ENCODE peak calls at places on chromosomes 1 and 21, in eight cellular contexts. I is type B pancreatic cell, V is brain microvascular endothelial cell, N is nucleus accumbens, T is NCI-H2171, Z is smooth muscle cell of the brain vasculature, F is astrocyte of the spinal cord, P is BJ. K is an unnamed sample.

GRCh38 chr1:59667020-59667419 is 147.7 kb upstream of the HOOK1 start:
- DNase-seq in I (no peak), V (no peak), N (no peak), T (no peak), Z (no peak), F (no peak), P (no peak), K (no peak)

GRCh38 chr1:65097081-65097480 is 50.9 kb upstream of the AK4 start:
- DNase-seq in I (no peak), V (no peak), N (no peak), T (no peak), Z (no peak), F (no peak), P (no peak), K (no peak)

GRCh38 chr1:53618218-53619087 is 120.5 kb downstream of the GLIS1 start:
- DNase-seq in I (no peak), V (no peak), N (no peak), T (no peak), Z (no peak), F (no peak), P (no peak), K (no peak)

GRCh38 chr1:11071463-11072215 is 11.8 kb upstream of the SRM start:
- DNase-seq in I (no peak), V (no peak), N (no peak), T (peak), Z (no peak), F (no peak), P (no peak), K (no peak)

GRCh38 chr1:193322218-193322617 is 135.8 kb upstream of the B3GALT2 start:
- DNase-seq in I (no peak), V (peak), N (no peak), T (no peak), Z (no peak), F (peak), P (peak), K (no peak)

GRCh38 chr1:5991784-5992033 is 516 bp downstream of the NPHP4 start:
- DNase-seq in I (no peak), V (no peak), N (no peak), T (no peak), Z (no peak), F (no peak), P (no peak), K (no peak)

GRCh38 chr21:35578350-35578782 is 482.0 kb downstream of the SETD4 start:
- DNase-seq in I (no peak), V (peak), N (no peak), T (no peak), Z (no peak), F (peak), P (peak), K (peak)

GRCh38 chr21:32626633-32627196 is 14.5 kb upstream of the CFAP298 start:
- DNase-seq in I (no peak), V (peak), N (no peak), T (no peak), Z (no peak), F (peak), P (peak), K (peak)

GRCh38 chr1:1194723-1195122 is 11.7 kb downstream of the TNFRSF18 start:
- DNase-seq in I (no peak), V (no peak), N (no peak), T (no peak), Z (no peak), F (no peak), P (no peak), K (no peak)

GRCh38 chr1:2104621-2105427 is 54.6 kb downstream of the PRKCZ start:
- DNase-seq in I (no peak), V (no peak), N (no peak), T (no peak), Z (no peak), F (no peak), P (no peak), K (no peak)

GRCh38 chr1:235275223-235275622 is 52.8 kb downstream of the ARID4B start:
- DNase-seq in I (no peak), V (no peak), N (no peak), T (no peak), Z (no peak), F (no peak), P (no peak), K (no peak)

GRCh38 chr1:205925730-205926129 is 17.5 kb downstream of the SLC26A9 start:
- DNase-seq in I (no peak), V (peak), N (no peak), T (no peak), Z (no peak), F (peak), P (no peak), K (peak)

GRCh38 chr1:22995774-22996173 is 19.9 kb downstream of the TEX46 start:
- DNase-seq in I (no peak), V (no peak), N (no peak), T (no peak), Z (no peak), F (no peak), P (no peak), K (no peak)